ENCODE peak calls at places on chromosomes 7 and 10, in ten cellular contexts. Y is fibroblast of lung, C is M059J, M is left lung, N is HEK293T, V is iris pigment epithelial cell, U is kidney epithelial cell, K is T follicular helper cell, P is astrocyte of the hippocampus, D is pancreas. E is an unnamed sample.

GRCh38 chr10:116281780-116282179 is 8.8 kb upstream of the GFRA1 start:
- DNase-seq in D (no peak), N (no peak), U (no peak), Y (peak; percentile 19), M (no peak), P (peak; percentile 20), C (no peak), V (no peak), K (no peak), E (no peak)

GRCh38 chr10:11328264-11329054 is 283.0 kb downstream of the USP6NL start:
- DNase-seq in M (no peak), V (no peak), P (peak; percentile 26), Y (no peak), D (no peak), K (no peak), U (no peak), C (no peak), N (no peak), E (no peak)

GRCh38 chr7:95772771-95773581 is 622 bp downstream of the DYNC1I1 start:
- DNase-seq in D (peak; percentile 17), P (peak; percentile 29), C (peak; percentile 14), U (no peak), Y (peak; percentile 32), V (peak; percentile 53), M (no peak), N (no peak), K (no peak), E (peak; percentile 57)

GRCh38 chr10:85145966-85146365 is 817.6 kb downstream of the CCSER2 start:
- DNase-seq in D (no peak), U (no peak), K (no peak), M (no peak), V (no peak), Y (no peak), P (no peak), C (no peak), N (no peak), E (no peak)

GRCh38 chr7:26865094-26865388 is 651 bp upstream of the SKAP2 start:
- DNase-seq in N (peak; percentile 57), K (no peak), U (no peak), M (no peak), V (no peak), D (no peak), C (no peak), Y (no peak), P (no peak), E (no peak)

GRCh38 chr7:151009340-151010001 is 14.8 kb downstream of the ATG9B start:
- DNase-seq in K (no peak), P (no peak), V (no peak), M (no peak), C (no peak), Y (no peak), U (no peak), N (no peak), D (no peak), E (no peak)

GRCh38 chr10:76973091-76973514 is 664.5 kb downstream of the KCNMA1 start:
- DNase-seq in P (no peak), D (no peak), N (no peak), U (no peak), M (no peak), K (no peak), Y (no peak), C (no peak), V (no peak), E (no peak)

GRCh38 chr10:12243860-12244620 is 48.1 kb downstream of the CDC123 start:
- DNase-seq in V (no peak), P (no peak), K (no peak), C (no peak), M (no peak), N (no peak), Y (no peak), D (no peak), U (no peak), E (no peak)

GRCh38 chr10:13894412-13895093 is 307.8 kb downstream of the PRPF18 start:
- DNase-seq in V (no peak), K (no peak), Y (peak; percentile 42), C (peak; percentile 63), M (no peak), P (no peak), D (no peak), U (no peak), N (no peak), E (peak; percentile 65)

GRCh38 chr7:5689716-5690115 is 91.7 kb downstream of the RNF216 start:
- DNase-seq in U (no peak), C (no peak), V (peak; percentile 53), Y (peak; percentile 29), K (no peak), P (no peak), D (no peak), N (no peak), M (no peak), E (no peak)

GRCh38 chr10:102832248-102832647 is 5.0 kb downstream of the CYP17A1 start:
- DNase-seq in K (no peak), P (no peak), C (no peak), V (no peak), D (no peak), N (no peak), M (no peak), Y (no peak), U (no peak), E (no peak)

GRCh38 chr10:115355162-115355760 is 262.1 kb downstream of the ATRNL1 start:
- DNase-seq in Y (peak; percentile 63), D (no peak), C (peak; percentile 65), K (no peak), N (peak; percentile 68), P (peak; percentile 79), U (peak; percentile 44), M (no peak), V (peak; percentile 75), E (peak; percentile 62)

GRCh38 chr7:33946094-33946699 is 40.9 kb downstream of the BMPER start:
- DNase-seq in Y (no peak), U (no peak), K (no peak), V (no peak), N (no peak), P (no peak), D (no peak), C (peak; percentile 10), M (no peak), E (peak; percentile 68)

GRCh38 chr10:29063806-29064644 is 224.8 kb upstream of the LYZL1 start:
- DNase-seq in U (no peak), N (no peak), K (no peak), V (peak; percentile 87), Y (peak; percentile 87), D (no peak), P (peak; percentile 72), M (no peak), C (peak; percentile 80), E (peak; percentile 54)

GRCh38 chr7:4111166-4111565 is 570.9 kb upstream of the FOXK1 start:
- DNase-seq in D (no peak), U (no peak), P (no peak), Y (no peak), V (no peak), M (no peak), N (no peak), C (no peak), K (no peak), E (no peak)

GRCh38 chr10:95363303-95363912 is 72.6 kb upstream of the PDLIM1 start:
- DNase-seq in D (no peak), N (peak; percentile 73), Y (peak; percentile 45), P (peak; percentile 78), U (peak; percentile 23), M (no peak), C (peak; percentile 72), V (peak; percentile 63), K (peak; percentile 7), E (peak; percentile 80)

GRCh38 chr7:90225181-90225580 is 13.6 kb downstream of the STEAP2 start:
- DNase-seq in C (no peak), Y (no peak), M (no peak), K (no peak), N (no peak), D (no peak), V (no peak), P (no peak), U (no peak), E (no peak)

GRCh38 chr10:7634142-7634894 is 32.4 kb downstream of the ITIH5 start:
- DNase-seq in Y (no peak), U (no peak), P (no peak), M (no peak), C (no peak), V (no peak), D (no peak), N (no peak), K (no peak), E (no peak)

GRCh38 chr10:6916601-6917000 is 336.5 kb upstream of the PRKCQ start:
- DNase-seq in C (no peak), P (no peak), D (no peak), M (no peak), U (no peak), K (no peak), N (no peak), Y (no peak), V (no peak), E (no peak)

GRCh38 chr10:33334839-33335549 is 527 bp upstream of the NRP1 start:
- DNase-seq in D (peak; percentile 69), K (no peak), Y (peak; percentile 89), V (peak; percentile 93), C (peak; percentile 84), N (peak; percentile 45), M (peak; percentile 80), U (no peak), P (peak; percentile 94), E (peak; percentile 91)

GRCh38 chr7:116400526-116400925 is 99.0 kb upstream of the CAV2 start:
- DNase-seq in D (no peak), M (no peak), C (peak; percentile 7), P (peak; percentile 34), N (no peak), Y (no peak), K (no peak), V (no peak), U (no peak), E (no peak)

GRCh38 chr7:21184956-21185355 is 242.9 kb upstream of the SP4 start:
- DNase-seq in P (peak; percentile 44), N (no peak), Y (no peak), D (no peak), V (no peak), M (no peak), K (no peak), U (no peak), C (no peak), E (no peak)